ENCODE peak calls at places on chromosomes 2 and 18, in seven cellular contexts. C is neuronal stem cell, L is mesendoderm, D is mesenchymal stem cell, X is H9, W is trophoblast cell, G is H1. M is an unnamed sample.

GRCh38 chr2:176171331-176172006 is 14.4 kb downstream of the HOXD3 start:
- DNase-seq in C (no peak), L (peak), D (no peak), X (peak), W (no peak), G (no peak), M (no peak)

GRCh38 chr2:102020596-102021170 is 28.9 kb downstream of the IL1R2 start:
- DNase-seq in C (peak), L (peak), D (peak), X (peak), W (peak), G (peak), M (peak)

GRCh38 chr2:215653344-215654015 is 217.6 kb upstream of the FN1 start:
- DNase-seq in C (no peak), L (no peak), D (peak), X (no peak), W (no peak), G (no peak), M (peak)

GRCh38 chr2:64359176-64359891 is 94.6 kb upstream of the LGALSL start:
- DNase-seq in C (no peak), L (no peak), D (peak), X (no peak), W (no peak), G (no peak), M (no peak)

GRCh38 chr2:73890301-73891092 is 2.3 kb upstream of the ACTG2 start:
- DNase-seq in C (no peak), L (no peak), D (no peak), X (no peak), W (no peak), G (no peak), M (peak)

GRCh38 chr18:22813648-22814328 is 119.3 kb upstream of the RBBP8 start:
- DNase-seq in C (no peak), L (peak), D (peak), X (no peak), W (no peak), G (no peak), M (peak)

GRCh38 chr18:60596928-60597327 is 224.4 kb upstream of the MC4R start:
- DNase-seq in C (no peak), L (no peak), D (no peak), X (no peak), W (no peak), G (no peak), M (no peak)

GRCh38 chr2:138564586-138565250 is 63.1 kb downstream of the SPOPL start:
- DNase-seq in C (no peak), L (no peak), D (no peak), X (no peak), W (no peak), G (no peak), M (peak)

GRCh38 chr2:164622338-164623106 is 1.2 kb upstream of the GRB14 start:
- DNase-seq in C (no peak), L (peak), D (no peak), X (peak), W (no peak), G (peak), M (no peak)

GRCh38 chr18:33440384-33441043 is at the start of gene CCDC178:
- DNase-seq in C (peak), L (peak), D (peak), X (peak), W (no peak), G (peak), M (peak)

GRCh38 chr2:113083311-113083710 is 15.5 kb downstream of the IL1F10 start:
- DNase-seq in C (no peak), L (no peak), D (no peak), X (no peak), W (peak), G (no peak), M (no peak)

GRCh38 chr2:23427350-23427749 is 42.4 kb downstream of the KLHL29 start:
- DNase-seq in C (no peak), L (no peak), D (no peak), X (peak), W (peak), G (no peak), M (no peak)

GRCh38 chr2:7961550-7961949 is 720.3 kb upstream of the ID2 start:
- DNase-seq in C (no peak), L (no peak), D (no peak), X (no peak), W (no peak), G (no peak), M (no peak)

GRCh38 chr2:20738789-20739188 is 71.8 kb downstream of the GDF7 start:
- DNase-seq in C (no peak), L (no peak), D (no peak), X (no peak), W (no peak), G (no peak), M (no peak)

GRCh38 chr2:3492951-3493609 is 26.3 kb downstream of the ADI1 start:
- DNase-seq in C (no peak), L (no peak), D (peak), X (no peak), W (no peak), G (no peak), M (peak)

GRCh38 chr2:60963176-60963575 is 54.3 kb upstream of the PEX13 start:
- DNase-seq in C (no peak), L (no peak), D (no peak), X (no peak), W (no peak), G (no peak), M (no peak)

GRCh38 chr18:61869631-61870030 is 23.2 kb downstream of the RNF152 start:
- DNase-seq in C (no peak), L (no peak), D (peak), X (no peak), W (no peak), G (no peak), M (peak)

GRCh38 chr2:6069354-6069753 is 377.2 kb downstream of the SOX11 start:
- DNase-seq in C (no peak), L (peak), D (no peak), X (peak), W (no peak), G (peak), M (peak)

GRCh38 chr18:10860937-10861336 is 288.4 kb downstream of the PIEZO2 start:
- DNase-seq in C (no peak), L (no peak), D (peak), X (no peak), W (no peak), G (no peak), M (peak)

GRCh38 chr2:10894264-10894935 is 17.3 kb upstream of the KCNF1 start:
- DNase-seq in C (no peak), L (peak), D (no peak), X (no peak), W (no peak), G (no peak), M (no peak)
- H2BK5ac ChIP-seq in C (no peak), L (no peak), D (no peak), X (no peak), W (no peak), G (no peak), M (no peak)

GRCh38 chr2:27377618-27378095 is 2.9 kb downstream of the ZNF513 start:
- DNase-seq in C (no peak), L (no peak), D (no peak), X (no peak), W (no peak), G (peak), M (no peak)
- H2BK5ac ChIP-seq in C (no peak), L (no peak), D (no peak), X (no peak), W (no peak), G (no peak), M (no peak)

DNA sequence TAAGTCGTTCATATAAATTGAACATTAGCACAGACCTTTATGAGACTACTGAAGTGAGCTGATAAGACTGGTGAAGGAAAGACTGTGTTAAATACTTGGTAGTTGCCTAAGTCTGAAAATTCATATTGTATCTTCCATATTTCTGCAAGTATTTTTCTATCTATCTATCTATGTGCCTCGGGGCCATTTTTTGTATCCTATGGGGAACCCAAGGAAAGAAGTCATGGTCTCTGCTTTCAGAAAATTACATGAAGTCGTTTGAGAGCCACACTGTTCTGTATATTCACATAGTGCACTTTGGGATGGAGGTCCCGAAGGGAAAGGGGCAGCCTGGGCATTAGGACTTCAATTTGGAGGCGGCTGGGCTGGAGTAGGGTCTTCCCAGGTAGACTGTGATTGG is 89.6 kb downstream of the EPAS1 start:
- DNase-seq in C (no peak), L (no peak), D (no peak), X (peak), W (no peak), G (no peak), M (no peak)
- H2BK5ac ChIP-seq in C (no peak), L (no peak), D (no peak), X (no peak), W (no peak), G (no peak), M (no peak)

GRCh38 chr2:157061799-157062198 is 195.7 kb upstream of the GALNT5 start:
- DNase-seq in C (no peak), L (no peak), D (no peak), X (no peak), W (no peak), G (no peak), M (no peak)

GRCh38 chr2:157068225-157068624 is 189.3 kb upstream of the GALNT5 start:
- DNase-seq in C (no peak), L (no peak), D (no peak), X (no peak), W (no peak), G (no peak), M (no peak)

GRCh38 chr2:157067562-157067961 is 189.9 kb upstream of the GALNT5 start:
- DNase-seq in C (no peak), L (no peak), D (no peak), X (no peak), W (no peak), G (no peak), M (no peak)
- H2BK5ac ChIP-seq in C (no peak), L (no peak), D (no peak), X (no peak), W (no peak), G (no peak), M (no peak)

GRCh38 chr2:158559252-158559651 is 102.5 kb downstream of the PKP4 start:
- DNase-seq in C (no peak), L (no peak), D (no peak), X (no peak), W (no peak), G (no peak), M (no peak)
- H2BK5ac ChIP-seq in C (no peak), L (no peak), D (no peak), X (no peak), W (no peak), G (no peak), M (no peak)

GRCh38 chr2:230693411-230693810 is 19.2 kb upstream of the CAB39 start:
- DNase-seq in C (no peak), L (no peak), D (no peak), X (no peak), W (peak), G (no peak), M (no peak)
- H2BK5ac ChIP-seq in C (no peak), L (no peak), D (no peak), X (no peak), W (no peak), G (no peak), M (no peak)

DNA sequence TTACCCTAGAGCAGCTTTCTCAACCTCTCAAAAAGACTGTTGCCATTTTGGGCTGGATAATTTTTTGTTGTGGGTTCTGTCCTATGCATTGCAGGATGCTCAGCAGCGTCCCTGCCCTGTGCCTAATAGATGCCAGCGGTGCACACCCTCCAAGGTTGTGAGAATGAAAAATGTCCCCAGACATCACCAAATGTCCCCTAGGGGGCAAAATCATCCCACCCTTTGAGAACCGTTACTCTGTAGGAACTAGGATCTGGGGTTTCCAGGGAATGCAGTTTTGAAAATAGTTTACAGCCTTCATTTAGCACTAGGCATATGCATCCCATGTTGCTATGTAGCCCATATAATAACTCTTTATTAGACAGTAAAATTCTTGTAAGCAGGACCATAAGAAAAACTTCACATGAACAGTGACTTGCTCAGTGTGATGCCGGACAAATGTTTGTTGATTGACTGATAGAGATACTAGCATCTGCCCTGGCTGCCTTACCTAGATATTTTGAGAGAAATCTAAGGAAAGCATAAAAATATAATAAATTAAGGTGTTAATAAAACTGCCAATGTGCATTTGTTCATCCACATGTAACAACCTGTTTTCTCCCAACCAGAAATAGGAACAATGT is 79.2 kb upstream of the EPC2 start:
- DNase-seq in C (no peak), L (peak), D (peak), X (no peak), W (no peak), G (no peak), M (no peak)
- H2BK5ac ChIP-seq in C (no peak), L (no peak), D (no peak), X (no peak), W (no peak), G (no peak), M (no peak)

GRCh38 chr2:69076601-69077000 is 63.6 kb downstream of the ANTXR1 start:
- DNase-seq in C (no peak), L (no peak), D (no peak), X (no peak), W (no peak), G (no peak), M (no peak)

GRCh38 chr2:69073928-69074575 is 61.1 kb downstream of the ANTXR1 start:
- DNase-seq in C (no peak), L (no peak), D (no peak), X (no peak), W (no peak), G (no peak), M (no peak)

GRCh38 chr2:69075486-69075885 is 62.5 kb downstream of the ANTXR1 start:
- DNase-seq in C (no peak), L (no peak), D (no peak), X (no peak), W (no peak), G (no peak), M (no peak)

GRCh38 chr2:69077224-69077953 is 64.4 kb downstream of the ANTXR1 start:
- DNase-seq in C (no peak), L (no peak), D (no peak), X (no peak), W (no peak), G (no peak), M (no peak)

DNA sequence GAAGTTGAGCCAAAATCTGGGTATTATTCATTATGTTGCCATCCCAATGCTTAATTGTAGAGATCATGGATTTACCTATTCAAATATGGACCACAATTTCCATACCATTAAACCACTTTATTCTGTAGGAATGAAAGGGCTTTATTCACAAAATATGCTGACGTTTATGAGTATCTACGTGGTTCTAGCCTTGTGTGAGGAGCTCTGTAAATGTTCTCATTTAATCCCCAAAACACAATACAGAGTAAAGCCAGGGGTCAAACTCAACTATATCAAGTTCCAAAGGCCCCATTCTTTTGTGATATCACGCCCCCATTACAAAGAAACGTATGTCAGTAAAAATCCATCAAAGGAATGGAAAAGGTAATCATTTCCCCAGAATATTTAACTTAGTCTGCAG is 61.9 kb downstream of the ANTXR1 start:
- DNase-seq in C (no peak), L (no peak), D (no peak), X (no peak), W (no peak), G (no peak), M (no peak)
- H2BK5ac ChIP-seq in C (no peak), L (no peak), D (no peak), X (no peak), W (no peak), G (no peak), M (no peak)

GRCh38 chr18:65922103-65922502 is 171.3 kb downstream of the CDH7 start:
- DNase-seq in C (no peak), L (no peak), D (no peak), X (no peak), W (no peak), G (no peak), M (no peak)
- H2BK5ac ChIP-seq in C (no peak), L (no peak), D (no peak), X (no peak), W (no peak), G (no peak), M (no peak)